ENCODE peak calls at places on chromosomes 12 and 14, in five cellular contexts. One of them, this sample, is unnamed.

GRCh38 chr14:95262511-95262891 is 57.2 kb downstream of the CLMN start:
- DNase-seq in tibial artery: no peak
- DNase-seq in foreskin keratinocyte: no peak
- DNase-seq in effector memory CD4-positive, alpha-beta T cell: no peak
- DNase-seq in heart right ventricle: no peak
- DNase-seq in this sample: no peak

GRCh38 chr14:75418779-75419768 is 8.7 kb upstream of the JDP2 start:
- DNase-seq in tibial artery: no peak
- DNase-seq in foreskin keratinocyte: no peak
- DNase-seq in effector memory CD4-positive, alpha-beta T cell: no peak
- DNase-seq in heart right ventricle: no peak
- DNase-seq in this sample: no peak

GRCh38 chr14:103538291-103539055 is 9.5 kb downstream of the TRMT61A start:
- DNase-seq in tibial artery: no peak
- DNase-seq in foreskin keratinocyte: no peak
- DNase-seq in effector memory CD4-positive, alpha-beta T cell: no peak
- DNase-seq in heart right ventricle: peak; percentile 61
- DNase-seq in this sample: peak; percentile 49

GRCh38 chr12:3777206-3777809 is 24.4 kb upstream of the CRACR2A start:
- DNase-seq in tibial artery: no peak
- DNase-seq in foreskin keratinocyte: no peak
- DNase-seq in effector memory CD4-positive, alpha-beta T cell: no peak
- DNase-seq in heart right ventricle: peak; percentile 29
- DNase-seq in this sample: peak; percentile 74

GRCh38 chr12:105480162-105480561 is 149.7 kb downstream of the C12orf75 start:
- DNase-seq in tibial artery: no peak
- DNase-seq in foreskin keratinocyte: no peak
- DNase-seq in effector memory CD4-positive, alpha-beta T cell: no peak
- DNase-seq in heart right ventricle: no peak
- DNase-seq in this sample: no peak

GRCh38 chr12:15829949-15830348 is 40.8 kb upstream of the EPS8 start:
- DNase-seq in tibial artery: no peak
- DNase-seq in foreskin keratinocyte: no peak
- DNase-seq in effector memory CD4-positive, alpha-beta T cell: no peak
- DNase-seq in heart right ventricle: peak; percentile 21
- DNase-seq in this sample: no peak

GRCh38 chr14:77882098-77882497 is 82.2 kb downstream of the ADCK1 start:
- DNase-seq in tibial artery: no peak
- DNase-seq in foreskin keratinocyte: peak; percentile 40
- DNase-seq in effector memory CD4-positive, alpha-beta T cell: no peak
- DNase-seq in heart right ventricle: peak; percentile 48
- DNase-seq in this sample: peak; percentile 58

GRCh38 chr12:54175130-54175963 is 13.4 kb downstream of the SMUG1 start:
- DNase-seq in tibial artery: no peak
- DNase-seq in foreskin keratinocyte: no peak
- DNase-seq in effector memory CD4-positive, alpha-beta T cell: no peak
- DNase-seq in heart right ventricle: no peak
- DNase-seq in this sample: peak; percentile 67

GRCh38 chr14:75933712-75934296 is 48.0 kb downstream of the TGFB3 start:
- DNase-seq in tibial artery: no peak
- DNase-seq in foreskin keratinocyte: no peak
- DNase-seq in effector memory CD4-positive, alpha-beta T cell: no peak
- DNase-seq in heart right ventricle: no peak
- DNase-seq in this sample: no peak

GRCh38 chr14:98370352-98370751 is 901.6 kb downstream of the BCL11B start:
- DNase-seq in tibial artery: no peak
- DNase-seq in foreskin keratinocyte: no peak
- DNase-seq in effector memory CD4-positive, alpha-beta T cell: no peak
- DNase-seq in heart right ventricle: no peak
- DNase-seq in this sample: no peak

GRCh38 chr14:93936926-93937325 is 9.8 kb downstream of the FAM181A start:
- DNase-seq in tibial artery: no peak
- DNase-seq in foreskin keratinocyte: no peak
- DNase-seq in effector memory CD4-positive, alpha-beta T cell: no peak
- DNase-seq in heart right ventricle: no peak
- DNase-seq in this sample: no peak

GRCh38 chr12:92394895-92395294 is 249.2 kb upstream of the BTG1 start:
- DNase-seq in tibial artery: no peak
- DNase-seq in foreskin keratinocyte: no peak
- DNase-seq in effector memory CD4-positive, alpha-beta T cell: no peak
- DNase-seq in heart right ventricle: no peak
- DNase-seq in this sample: no peak

GRCh38 chr14:82447586-82447985 is 913.9 kb upstream of the SEL1L start:
- DNase-seq in tibial artery: no peak
- DNase-seq in foreskin keratinocyte: no peak
- DNase-seq in effector memory CD4-positive, alpha-beta T cell: no peak
- DNase-seq in heart right ventricle: no peak
- DNase-seq in this sample: no peak

GRCh38 chr12:93759512-93760081 is 82.4 kb downstream of the CRADD start:
- DNase-seq in tibial artery: no peak
- DNase-seq in foreskin keratinocyte: no peak
- DNase-seq in effector memory CD4-positive, alpha-beta T cell: no peak
- DNase-seq in heart right ventricle: no peak
- DNase-seq in this sample: no peak

GRCh38 chr12:68310370-68310769 is 21.8 kb downstream of the MDM1 start:
- DNase-seq in tibial artery: no peak
- DNase-seq in foreskin keratinocyte: peak; percentile 59
- DNase-seq in effector memory CD4-positive, alpha-beta T cell: no peak
- DNase-seq in heart right ventricle: no peak
- DNase-seq in this sample: no peak

GRCh38 chr14:32940066-32940651 is 1.5 kb downstream of the NPAS3 start:
- DNase-seq in tibial artery: no peak
- DNase-seq in foreskin keratinocyte: no peak
- DNase-seq in effector memory CD4-positive, alpha-beta T cell: no peak
- DNase-seq in heart right ventricle: no peak
- DNase-seq in this sample: no peak

GRCh38 chr12:91142184-91142583 is 30.9 kb upstream of the LUM start:
- DNase-seq in tibial artery: no peak
- DNase-seq in foreskin keratinocyte: no peak
- DNase-seq in effector memory CD4-positive, alpha-beta T cell: no peak
- DNase-seq in heart right ventricle: peak; percentile 11
- DNase-seq in this sample: no peak

GRCh38 chr12:69935651-69936100 is 110.6 kb downstream of the MYRFL start:
- DNase-seq in tibial artery: no peak
- DNase-seq in foreskin keratinocyte: no peak
- DNase-seq in effector memory CD4-positive, alpha-beta T cell: no peak
- DNase-seq in heart right ventricle: no peak
- DNase-seq in this sample: no peak

GRCh38 chr14:92956961-92957360 is 34.0 kb downstream of the CHGA start:
- DNase-seq in tibial artery: no peak
- DNase-seq in foreskin keratinocyte: no peak
- DNase-seq in effector memory CD4-positive, alpha-beta T cell: no peak
- DNase-seq in heart right ventricle: no peak
- DNase-seq in this sample: no peak

GRCh38 chr14:24692382-24693352 is 58.7 kb upstream of the GZMB start:
- DNase-seq in tibial artery: no peak
- DNase-seq in foreskin keratinocyte: no peak
- DNase-seq in effector memory CD4-positive, alpha-beta T cell: peak; percentile 39
- DNase-seq in heart right ventricle: no peak
- DNase-seq in this sample: no peak

GRCh38 chr12:6229823-6230222 is 29.6 kb downstream of the CD9 start:
- DNase-seq in tibial artery: peak; percentile 88
- DNase-seq in foreskin keratinocyte: no peak
- DNase-seq in effector memory CD4-positive, alpha-beta T cell: no peak
- DNase-seq in heart right ventricle: peak; percentile 69
- DNase-seq in this sample: no peak

GRCh38 chr12:12704593-12705230 is 8.7 kb upstream of the GPR19 start:
- DNase-seq in tibial artery: peak; percentile 64
- DNase-seq in foreskin keratinocyte: no peak
- DNase-seq in effector memory CD4-positive, alpha-beta T cell: no peak
- DNase-seq in heart right ventricle: peak; percentile 63
- DNase-seq in this sample: peak; percentile 80

GRCh38 chr12:65728913-65729793 is 95.1 kb upstream of the HMGA2 start:
- DNase-seq in tibial artery: no peak
- DNase-seq in foreskin keratinocyte: no peak
- DNase-seq in effector memory CD4-positive, alpha-beta T cell: no peak
- DNase-seq in heart right ventricle: no peak
- DNase-seq in this sample: no peak

GRCh38 chr14:103155013-103155412 is 31.8 kb downstream of the TNFAIP2 start:
- DNase-seq in tibial artery: peak; percentile 85
- DNase-seq in foreskin keratinocyte: no peak
- DNase-seq in effector memory CD4-positive, alpha-beta T cell: no peak
- DNase-seq in heart right ventricle: peak; percentile 80
- DNase-seq in this sample: no peak

GRCh38 chr14:40365305-40365704 is 933.1 kb upstream of the FBXO33 start:
- DNase-seq in tibial artery: no peak
- DNase-seq in foreskin keratinocyte: no peak
- DNase-seq in effector memory CD4-positive, alpha-beta T cell: no peak
- DNase-seq in heart right ventricle: no peak
- DNase-seq in this sample: no peak

GRCh38 chr12:67803450-67804034 is 155.0 kb downstream of the DYRK2 start:
- DNase-seq in tibial artery: no peak
- DNase-seq in foreskin keratinocyte: no peak
- DNase-seq in effector memory CD4-positive, alpha-beta T cell: no peak
- DNase-seq in heart right ventricle: no peak
- DNase-seq in this sample: no peak

GRCh38 chr14:72894323-72894622 is 372 bp upstream of the DPF3 start:
- DNase-seq in tibial artery: no peak
- DNase-seq in foreskin keratinocyte: no peak
- DNase-seq in effector memory CD4-positive, alpha-beta T cell: no peak
- DNase-seq in heart right ventricle: no peak
- DNase-seq in this sample: no peak
- H3K27me3 ChIP-seq in tibial artery: no peaks in the 10 kb centered on the region
- H3K27me3 ChIP-seq in foreskin keratinocyte: peaks cover 44% of the 10 kb centered on the region
- H3K27me3 ChIP-seq in effector memory CD4-positive, alpha-beta T cell: peaks cover 18% of the 10 kb centered on the region
- H3K27me3 ChIP-seq in heart right ventricle: peaks cover 19% of the 10 kb centered on the region
- H3K27me3 ChIP-seq in this sample: no peaks in the 10 kb centered on the region

DNA sequence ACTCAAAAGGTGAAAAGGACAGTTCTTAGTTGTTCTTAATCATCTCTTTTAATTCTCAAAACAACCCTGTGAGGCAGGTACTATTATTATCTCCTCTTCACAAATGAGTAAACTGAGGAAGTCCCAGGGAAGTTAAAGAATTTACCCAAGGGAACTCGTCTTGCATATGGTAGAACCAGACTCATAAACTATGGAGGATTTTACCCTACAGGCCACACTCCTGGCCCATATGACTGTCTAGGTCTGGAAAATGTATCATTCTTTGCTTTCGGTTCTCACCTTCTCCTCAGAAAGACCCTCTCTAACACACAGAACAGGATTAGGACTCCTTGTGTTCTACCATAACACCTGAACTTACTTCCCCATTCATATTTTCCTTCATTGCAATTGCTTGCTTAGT is 18.9 kb downstream of the SOX5 start:
- DNase-seq in tibial artery: no peak
- DNase-seq in foreskin keratinocyte: no peak
- DNase-seq in effector memory CD4-positive, alpha-beta T cell: no peak
- DNase-seq in heart right ventricle: no peak
- DNase-seq in this sample: no peak
- H3K27me3 ChIP-seq in tibial artery: no peaks in the 10 kb centered on the region
- H3K27me3 ChIP-seq in foreskin keratinocyte: no peaks in the 10 kb centered on the region
- H3K27me3 ChIP-seq in effector memory CD4-positive, alpha-beta T cell: no peaks in the 10 kb centered on the region
- H3K27me3 ChIP-seq in heart right ventricle: no peaks in the 10 kb centered on the region
- H3K27me3 ChIP-seq in this sample: no peaks in the 10 kb centered on the region

DNA sequence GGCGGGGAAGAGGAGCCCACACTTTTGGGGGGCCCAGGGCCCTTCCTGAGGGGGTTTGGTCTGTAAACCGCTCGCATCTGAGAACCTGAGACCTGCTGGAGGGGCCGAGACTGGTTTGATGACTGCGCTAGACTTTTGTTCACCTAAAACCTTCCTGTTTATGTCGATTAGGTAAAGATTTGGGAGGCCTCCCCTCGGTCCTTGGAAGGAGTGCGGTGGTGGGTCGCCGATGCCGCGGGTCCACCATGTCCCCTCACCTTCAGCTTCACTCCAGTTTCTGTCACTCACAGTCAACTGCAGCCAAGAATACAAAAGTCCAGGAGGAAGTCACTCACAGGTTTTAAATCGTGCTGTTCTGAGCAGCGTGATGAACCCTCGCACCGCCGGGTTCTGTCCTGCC is 10.5 kb upstream of the GALNT9 start:
- DNase-seq in tibial artery: no peak
- DNase-seq in foreskin keratinocyte: no peak
- DNase-seq in effector memory CD4-positive, alpha-beta T cell: no peak
- DNase-seq in heart right ventricle: no peak
- DNase-seq in this sample: no peak
- H3K27me3 ChIP-seq in tibial artery: no peaks in the 10 kb centered on the region
- H3K27me3 ChIP-seq in foreskin keratinocyte: no peaks in the 10 kb centered on the region
- H3K27me3 ChIP-seq in effector memory CD4-positive, alpha-beta T cell: no peaks in the 10 kb centered on the region
- H3K27me3 ChIP-seq in heart right ventricle: peaks cover 47% of the 10 kb centered on the region
- H3K27me3 ChIP-seq in this sample: no peaks in the 10 kb centered on the region

DNA sequence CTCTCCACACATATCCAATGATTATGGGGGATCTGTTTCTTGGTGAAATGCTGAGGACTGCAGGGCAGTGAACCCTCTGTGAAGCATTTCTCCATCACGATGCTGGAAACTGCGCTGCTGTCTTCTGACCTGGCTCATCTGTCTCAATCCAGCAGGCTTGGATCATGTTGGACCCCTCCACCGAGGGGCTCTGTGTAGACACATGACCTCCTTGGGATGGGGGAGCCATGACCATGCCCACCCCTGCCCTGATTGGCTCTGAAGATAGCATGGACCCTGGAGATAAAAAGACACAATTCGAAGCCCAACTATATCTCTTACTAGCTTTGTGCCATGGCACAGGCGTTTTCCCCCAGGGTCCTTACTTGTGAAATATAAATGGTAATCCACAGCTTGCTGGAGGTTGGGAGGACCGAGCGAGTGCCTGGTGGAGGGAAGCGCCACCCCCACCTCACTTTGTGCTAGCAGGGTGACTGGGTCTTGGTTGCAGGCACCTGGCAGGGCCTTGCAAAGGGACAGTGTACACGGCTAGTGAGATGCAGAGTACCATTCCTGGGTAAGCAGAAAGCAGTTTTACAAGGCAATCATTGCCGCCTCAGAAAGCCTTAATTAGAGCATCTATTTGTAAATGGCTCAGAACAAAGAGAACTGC is 2.3 kb upstream of the KRT83 start:
- DNase-seq in tibial artery: no peak
- DNase-seq in foreskin keratinocyte: no peak
- DNase-seq in effector memory CD4-positive, alpha-beta T cell: no peak
- DNase-seq in heart right ventricle: no peak
- DNase-seq in this sample: no peak
- H3K27me3 ChIP-seq in tibial artery: no peaks in the 10 kb centered on the region
- H3K27me3 ChIP-seq in foreskin keratinocyte: peaks cover 15% of the 10 kb centered on the region
- H3K27me3 ChIP-seq in effector memory CD4-positive, alpha-beta T cell: no peaks in the 10 kb centered on the region
- H3K27me3 ChIP-seq in heart right ventricle: peaks cover 51% of the 10 kb centered on the region
- H3K27me3 ChIP-seq in this sample: no peaks in the 10 kb centered on the region

DNA sequence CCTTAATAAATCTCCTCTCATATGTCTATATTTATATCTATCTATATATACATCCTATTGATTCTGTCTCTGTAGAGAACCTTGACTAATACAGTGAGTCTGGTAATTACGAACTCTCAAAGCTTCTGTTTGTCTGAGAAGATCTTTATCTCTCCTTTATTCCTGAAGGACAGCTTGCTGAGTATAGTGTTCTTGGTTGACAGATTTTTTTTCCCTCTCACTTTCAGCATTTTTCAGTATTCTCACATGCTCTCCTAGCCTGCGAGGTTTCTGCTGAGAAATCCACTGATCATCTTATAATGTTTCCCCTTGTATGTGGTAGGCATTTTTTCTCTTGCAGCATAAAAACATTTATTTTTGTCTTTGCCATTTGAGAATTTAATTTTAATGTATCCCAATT is 67.1 kb downstream of the GPHN start:
- DNase-seq in tibial artery: no peak
- DNase-seq in foreskin keratinocyte: no peak
- DNase-seq in effector memory CD4-positive, alpha-beta T cell: no peak
- DNase-seq in heart right ventricle: no peak
- DNase-seq in this sample: no peak
- H3K27me3 ChIP-seq in tibial artery: no peaks in the 10 kb centered on the region
- H3K27me3 ChIP-seq in foreskin keratinocyte: no peaks in the 10 kb centered on the region
- H3K27me3 ChIP-seq in effector memory CD4-positive, alpha-beta T cell: no peaks in the 10 kb centered on the region
- H3K27me3 ChIP-seq in heart right ventricle: no peaks in the 10 kb centered on the region
- H3K27me3 ChIP-seq in this sample: peaks cover 3% of the 10 kb centered on the region